ENCODE peak calls at places on chromosomes 1 and 21, in eight cellular contexts. I, A, L, N, W, J, V and O are unnamed samples.

GRCh38 chr1:17181785-17182464 is 23.0 kb upstream of the PADI1 start:
- DNase-seq in I (no peak), A (no peak), L (no peak), N (no peak), W (no peak), J (no peak), V (no peak), O (no peak)

GRCh38 chr1:31515061-31515775 is 61.1 kb upstream of the TINAGL1 start:
- DNase-seq in I (no peak), A (no peak), L (no peak), N (no peak), W (no peak), J (no peak), V (no peak), O (no peak)

GRCh38 chr1:16083486-16083885 is 10.0 kb upstream of the FAM131C start:
- DNase-seq in I (no peak), A (no peak), L (no peak), N (no peak), W (no peak), J (no peak), V (no peak), O (no peak)

GRCh38 chr1:14238472-14239059 is 359.9 kb upstream of the KAZN start:
- DNase-seq in I (no peak), A (no peak), L (peak), N (no peak), W (no peak), J (no peak), V (no peak), O (no peak)

GRCh38 chr1:67788251-67788796 is 44.9 kb downstream of the GNG12 start:
- DNase-seq in I (no peak), A (no peak), L (no peak), N (no peak), W (no peak), J (no peak), V (no peak), O (no peak)

GRCh38 chr1:82485591-82486369 is 685.0 kb downstream of the ADGRL2 start:
- DNase-seq in I (no peak), A (no peak), L (no peak), N (peak), W (peak), J (no peak), V (peak), O (peak)

GRCh38 chr1:241627453-241628329 is 12.5 kb downstream of the CHML start:
- DNase-seq in I (peak), A (no peak), L (no peak), N (peak), W (peak), J (peak), V (no peak), O (no peak)

GRCh38 chr1:23745515-23745914 is 2.2 kb downstream of the ELOA start:
- DNase-seq in I (peak), A (no peak), L (no peak), N (no peak), W (peak), J (no peak), V (no peak), O (no peak)

GRCh38 chr21:31514598-31514997 is 144.9 kb upstream of the SOD1 start:
- DNase-seq in I (no peak), A (no peak), L (no peak), N (no peak), W (no peak), J (no peak), V (no peak), O (no peak)

GRCh38 chr1:9107156-9107555 is 21.7 kb downstream of the GPR157 start:
- DNase-seq in I (no peak), A (no peak), L (no peak), N (no peak), W (no peak), J (no peak), V (no peak), O (no peak)

GRCh38 chr1:227234998-227235405 is 83.3 kb downstream of the CDC42BPA start:
- DNase-seq in I (peak), A (no peak), L (no peak), N (peak), W (no peak), J (no peak), V (peak), O (peak)

GRCh38 chr1:64060611-64061302 is 142.7 kb upstream of the UBE2U start:
- DNase-seq in I (no peak), A (no peak), L (peak), N (no peak), W (no peak), J (no peak), V (no peak), O (no peak)

GRCh38 chr1:161440312-161440894 is 64.9 kb upstream of the FCGR2A start:
- DNase-seq in I (no peak), A (peak), L (no peak), N (peak), W (peak), J (peak), V (no peak), O (peak)

GRCh38 chr1:226627050-226627755 is 78.6 kb downstream of the STUM start:
- DNase-seq in I (no peak), A (no peak), L (no peak), N (no peak), W (no peak), J (no peak), V (no peak), O (no peak)

GRCh38 chr1:60374537-60374936 is 301.0 kb upstream of the C1orf87 start:
- DNase-seq in I (no peak), A (no peak), L (no peak), N (no peak), W (no peak), J (no peak), V (no peak), O (no peak)

GRCh38 chr1:11654571-11655262 is at the start of gene FBXO44:
- DNase-seq in I (no peak), A (no peak), L (no peak), N (no peak), W (no peak), J (peak), V (no peak), O (no peak)

GRCh38 chr1:172671591-172671990 is 12.7 kb downstream of the FASLG start:
- DNase-seq in I (no peak), A (no peak), L (no peak), N (no peak), W (no peak), J (no peak), V (no peak), O (peak)

GRCh38 chr1:176779655-176780328 is 316.8 kb downstream of the PAPPA2 start:
- DNase-seq in I (no peak), A (no peak), L (no peak), N (no peak), W (no peak), J (no peak), V (no peak), O (no peak)